ENCODE peak calls at places on chromosomes 2 and 18, in seven cellular contexts. One of them, this sample, is unnamed.

GRCh38 chr2:207394812-207395534 is 134.8 kb upstream of the CREB1 start:
- DNase-seq in hypothalamus: no peak
- DNase-seq in frontal cortex: no peak
- DNase-seq in CD8-positive, alpha-beta memory T cell: no peak
- DNase-seq in effector memory CD8-positive, alpha-beta T cell: no peak
- DNase-seq in astrocyte of the spinal cord: peak
- DNase-seq in HEK293T: peak
- DNase-seq in this sample: no peak

GRCh38 chr2:233822781-233823730 is 31.3 kb downstream of the HJURP start:
- DNase-seq in hypothalamus: no peak
- DNase-seq in frontal cortex: no peak
- DNase-seq in CD8-positive, alpha-beta memory T cell: no peak
- DNase-seq in effector memory CD8-positive, alpha-beta T cell: no peak
- DNase-seq in astrocyte of the spinal cord: no peak
- DNase-seq in HEK293T: no peak
- DNase-seq in this sample: no peak

GRCh38 chr2:70992945-70993688 is 1.6 kb downstream of the TEX261 start:
- DNase-seq in hypothalamus: no peak
- DNase-seq in frontal cortex: no peak
- DNase-seq in CD8-positive, alpha-beta memory T cell: no peak
- DNase-seq in effector memory CD8-positive, alpha-beta T cell: no peak
- DNase-seq in astrocyte of the spinal cord: no peak
- DNase-seq in HEK293T: peak
- DNase-seq in this sample: no peak

GRCh38 chr2:85853499-85854165 is 35.2 kb downstream of the ST3GAL5 start:
- DNase-seq in hypothalamus: no peak
- DNase-seq in frontal cortex: no peak
- DNase-seq in CD8-positive, alpha-beta memory T cell: no peak
- DNase-seq in effector memory CD8-positive, alpha-beta T cell: peak
- DNase-seq in astrocyte of the spinal cord: no peak
- DNase-seq in HEK293T: no peak
- DNase-seq in this sample: no peak

GRCh38 chr2:234146087-234146826 is 95.8 kb downstream of the SPP2 start:
- DNase-seq in hypothalamus: no peak
- DNase-seq in frontal cortex: no peak
- DNase-seq in CD8-positive, alpha-beta memory T cell: no peak
- DNase-seq in effector memory CD8-positive, alpha-beta T cell: no peak
- DNase-seq in astrocyte of the spinal cord: peak
- DNase-seq in HEK293T: no peak
- DNase-seq in this sample: no peak

GRCh38 chr2:85706604-85707296 is 12.6 kb downstream of the GNLY start:
- DNase-seq in hypothalamus: peak
- DNase-seq in frontal cortex: no peak
- DNase-seq in CD8-positive, alpha-beta memory T cell: no peak
- DNase-seq in effector memory CD8-positive, alpha-beta T cell: no peak
- DNase-seq in astrocyte of the spinal cord: no peak
- DNase-seq in HEK293T: no peak
- DNase-seq in this sample: no peak

GRCh38 chr2:211823886-211824479 is 714.6 kb downstream of the ERBB4 start:
- DNase-seq in hypothalamus: no peak
- DNase-seq in frontal cortex: no peak
- DNase-seq in CD8-positive, alpha-beta memory T cell: no peak
- DNase-seq in effector memory CD8-positive, alpha-beta T cell: no peak
- DNase-seq in astrocyte of the spinal cord: no peak
- DNase-seq in HEK293T: no peak
- DNase-seq in this sample: no peak

GRCh38 chr2:184599054-184599874 is 935 bp downstream of the ZNF804A start:
- DNase-seq in hypothalamus: no peak
- DNase-seq in frontal cortex: peak
- DNase-seq in CD8-positive, alpha-beta memory T cell: no peak
- DNase-seq in effector memory CD8-positive, alpha-beta T cell: no peak
- DNase-seq in astrocyte of the spinal cord: peak
- DNase-seq in HEK293T: peak
- DNase-seq in this sample: peak

GRCh38 chr2:127618551-127618950 is 27.4 kb upstream of the GPR17 start:
- DNase-seq in hypothalamus: no peak
- DNase-seq in frontal cortex: no peak
- DNase-seq in CD8-positive, alpha-beta memory T cell: no peak
- DNase-seq in effector memory CD8-positive, alpha-beta T cell: no peak
- DNase-seq in astrocyte of the spinal cord: no peak
- DNase-seq in HEK293T: no peak
- DNase-seq in this sample: no peak

GRCh38 chr2:152012697-152013096 is 86.1 kb downstream of the CACNB4 start:
- DNase-seq in hypothalamus: no peak
- DNase-seq in frontal cortex: no peak
- DNase-seq in CD8-positive, alpha-beta memory T cell: no peak
- DNase-seq in effector memory CD8-positive, alpha-beta T cell: no peak
- DNase-seq in astrocyte of the spinal cord: no peak
- DNase-seq in HEK293T: no peak
- DNase-seq in this sample: no peak

GRCh38 chr18:46536215-46536874 is 120.7 kb downstream of the LOXHD1 start:
- DNase-seq in hypothalamus: no peak
- DNase-seq in frontal cortex: no peak
- DNase-seq in CD8-positive, alpha-beta memory T cell: peak
- DNase-seq in effector memory CD8-positive, alpha-beta T cell: peak
- DNase-seq in astrocyte of the spinal cord: no peak
- DNase-seq in HEK293T: no peak
- DNase-seq in this sample: peak

GRCh38 chr2:223554923-223555322 is 47.2 kb downstream of the SCG2 start:
- DNase-seq in hypothalamus: no peak
- DNase-seq in frontal cortex: no peak
- DNase-seq in CD8-positive, alpha-beta memory T cell: no peak
- DNase-seq in effector memory CD8-positive, alpha-beta T cell: no peak
- DNase-seq in astrocyte of the spinal cord: no peak
- DNase-seq in HEK293T: no peak
- DNase-seq in this sample: no peak

GRCh38 chr2:159126653-159127052 is 158.2 kb downstream of the TANC1 start:
- DNase-seq in hypothalamus: no peak
- DNase-seq in frontal cortex: no peak
- DNase-seq in CD8-positive, alpha-beta memory T cell: no peak
- DNase-seq in effector memory CD8-positive, alpha-beta T cell: no peak
- DNase-seq in astrocyte of the spinal cord: peak
- DNase-seq in HEK293T: no peak
- DNase-seq in this sample: no peak

GRCh38 chr2:151261240-151261976 is at the start of gene RBM43:
- DNase-seq in hypothalamus: peak
- DNase-seq in frontal cortex: peak
- DNase-seq in CD8-positive, alpha-beta memory T cell: peak
- DNase-seq in effector memory CD8-positive, alpha-beta T cell: peak
- DNase-seq in astrocyte of the spinal cord: peak
- DNase-seq in HEK293T: peak
- DNase-seq in this sample: peak

GRCh38 chr2:96325038-96325883 is at the start of gene ITPRIPL1:
- DNase-seq in hypothalamus: no peak
- DNase-seq in frontal cortex: no peak
- DNase-seq in CD8-positive, alpha-beta memory T cell: peak
- DNase-seq in effector memory CD8-positive, alpha-beta T cell: no peak
- DNase-seq in astrocyte of the spinal cord: peak
- DNase-seq in HEK293T: peak
- DNase-seq in this sample: peak

GRCh38 chr18:62420513-62421209 is 95.6 kb downstream of the TNFRSF11A start:
- DNase-seq in hypothalamus: no peak
- DNase-seq in frontal cortex: no peak
- DNase-seq in CD8-positive, alpha-beta memory T cell: peak
- DNase-seq in effector memory CD8-positive, alpha-beta T cell: peak
- DNase-seq in astrocyte of the spinal cord: peak
- DNase-seq in HEK293T: no peak
- DNase-seq in this sample: no peak